ENCODE peak calls at places on chromosomes 1 and 21, in eight cellular contexts. B, X, E, G, U, Q, Y and O are unnamed samples.

GRCh38 chr1:9181990-9182783 is 52.4 kb upstream of the H6PD start:
- DNase-seq in B (no peak), X (peak; percentile 81), E (peak; percentile 75), G (peak; percentile 55), U (peak; percentile 66), Q (peak; percentile 65), Y (no peak), O (no peak)

GRCh38 chr21:33305344-33305671 is 19.5 kb upstream of the IFNAR1 start:
- DNase-seq in B (no peak), X (no peak), E (no peak), G (no peak), U (no peak), Q (no peak), Y (no peak), O (no peak)

GRCh38 chr1:41738475-41738874 is 180.2 kb downstream of the HIVEP3 start:
- DNase-seq in B (no peak), X (no peak), E (no peak), G (peak; percentile 84), U (no peak), Q (no peak), Y (no peak), O (no peak)

GRCh38 chr1:85553936-85554335 is 26.6 kb upstream of the CCN1 start:
- DNase-seq in B (no peak), X (no peak), E (no peak), G (no peak), U (no peak), Q (no peak), Y (no peak), O (no peak)

GRCh38 chr1:220809704-220810103 is 23.0 kb downstream of the MTARC1 start:
- DNase-seq in B (no peak), X (no peak), E (no peak), G (no peak), U (no peak), Q (no peak), Y (no peak), O (no peak)

GRCh38 chr1:41397943-41398342 is 36.7 kb downstream of the FOXO6 start:
- DNase-seq in B (no peak), X (no peak), E (no peak), G (no peak), U (no peak), Q (no peak), Y (no peak), O (no peak)

GRCh38 chr1:227785812-227786608 is 29.5 kb upstream of the PRSS38 start:
- DNase-seq in B (no peak), X (no peak), E (no peak), G (no peak), U (no peak), Q (peak; percentile 46), Y (no peak), O (peak; percentile 64)

GRCh38 chr1:181551249-181551648 is 67.9 kb downstream of the CACNA1E start:
- DNase-seq in B (peak; percentile 16), X (no peak), E (no peak), G (no peak), U (peak; percentile 79), Q (no peak), Y (no peak), O (no peak)

GRCh38 chr1:45836451-45836850 is 33.0 kb downstream of the MAST2 start:
- DNase-seq in B (no peak), X (no peak), E (no peak), G (no peak), U (no peak), Q (no peak), Y (no peak), O (no peak)

GRCh38 chr1:41574842-41575241 is 90.4 kb upstream of the EDN2 start:
- DNase-seq in B (no peak), X (peak; percentile 9), E (no peak), G (no peak), U (no peak), Q (peak; percentile 30), Y (no peak), O (no peak)

GRCh38 chr1:226002667-226003501 is 3.7 kb upstream of the SDE2 start:
- DNase-seq in B (peak; percentile 87), X (peak; percentile 59), E (no peak), G (peak; percentile 79), U (peak; percentile 91), Q (peak; percentile 92), Y (peak; percentile 31), O (no peak)

DNA sequence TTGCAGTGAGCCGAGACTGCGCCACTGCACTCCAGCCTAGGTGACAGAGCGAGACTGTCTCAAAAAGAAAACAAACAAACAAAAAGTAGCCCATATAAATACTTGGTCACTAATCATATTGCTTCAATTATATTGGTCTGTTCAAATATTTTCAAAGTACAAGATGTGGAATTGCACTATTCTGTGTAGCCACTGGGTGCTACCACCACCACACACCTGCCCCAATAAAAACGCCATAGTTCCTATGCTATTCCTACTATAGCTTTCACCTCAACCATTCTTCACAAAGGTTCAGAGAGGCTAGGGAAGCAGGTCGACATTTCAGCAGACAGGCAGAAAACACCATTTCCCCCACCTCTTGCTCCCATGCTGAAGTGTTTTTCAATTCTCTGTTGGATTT is 16.7 kb downstream of the NDC1 start:
- DNase-seq in B (no peak), X (no peak), E (no peak), G (no peak), U (no peak), Q (no peak), Y (no peak), O (no peak)
- TF ChIP-seq CTCF in B (no peak), X (peak; percentile 3), E (no peak), G (peak; percentile 21), U (no peak), Q (no peak), Y (peak; percentile 57), O (no peak)

DNA sequence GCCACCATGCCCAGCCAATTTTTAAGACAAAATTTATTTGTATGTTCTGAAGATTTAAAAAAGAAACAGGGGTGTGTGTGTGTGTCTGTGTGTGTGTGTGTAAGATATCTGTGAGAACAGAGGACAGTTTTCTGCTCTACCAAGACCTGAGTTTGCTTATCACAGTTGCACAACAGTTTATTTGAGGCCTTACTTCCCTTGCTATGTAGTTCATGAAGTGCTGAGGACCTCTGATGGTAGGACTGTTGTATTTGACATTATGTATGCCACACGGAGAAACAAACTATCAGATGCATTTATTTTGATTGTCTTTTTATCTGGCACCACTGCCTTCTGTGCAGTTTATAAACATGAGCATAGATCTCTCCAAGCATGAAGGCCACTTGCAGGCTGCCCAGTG is 355.2 kb downstream of the PBX1 start:
- DNase-seq in B (no peak), X (no peak), E (no peak), G (peak; percentile 87), U (no peak), Q (no peak), Y (peak; percentile 47), O (no peak)
- TF ChIP-seq CTCF in B (no peak), X (no peak), E (no peak), G (peak; percentile 67), U (no peak), Q (no peak), Y (peak; percentile 48), O (peak; percentile 27)

GRCh38 chr1:11858158-11858557 is 587 bp downstream of the NPPB start:
- DNase-seq in B (no peak), X (no peak), E (no peak), G (no peak), U (no peak), Q (no peak), Y (no peak), O (no peak)

GRCh38 chr1:11858613-11858967 is at the start of gene NPPB:
- DNase-seq in B (no peak), X (no peak), E (no peak), G (no peak), U (no peak), Q (no peak), Y (no peak), O (no peak)

GRCh38 chr1:11855430-11855829 is 3.3 kb downstream of the NPPB start:
- DNase-seq in B (no peak), X (no peak), E (no peak), G (no peak), U (no peak), Q (no peak), Y (no peak), O (no peak)

GRCh38 chr1:11857164-11857853 is 1.4 kb downstream of the NPPB start:
- DNase-seq in B (no peak), X (no peak), E (no peak), G (no peak), U (no peak), Q (no peak), Y (no peak), O (no peak)

DNA sequence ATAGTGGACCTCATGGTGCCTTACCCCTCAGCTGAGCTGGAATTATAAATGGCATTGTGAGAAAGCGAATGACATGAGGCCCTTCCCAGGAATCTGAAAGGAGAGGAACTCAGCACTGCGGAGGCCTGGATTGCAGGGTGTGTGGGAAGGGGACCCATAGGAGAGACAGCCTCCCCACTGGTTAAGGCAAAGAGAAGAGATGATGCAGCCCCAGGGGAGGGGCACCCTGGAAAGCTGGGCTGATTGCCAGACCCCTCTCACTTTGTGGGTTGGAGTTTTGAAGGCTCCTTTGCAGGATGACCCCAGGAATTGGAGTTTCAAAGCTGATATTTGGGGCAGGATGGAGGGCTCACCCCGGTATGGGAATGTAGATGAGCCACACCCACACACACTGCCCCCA is 2.0 kb downstream of the NPPB start:
- DNase-seq in B (no peak), X (no peak), E (no peak), G (no peak), U (no peak), Q (no peak), Y (no peak), O (no peak)
- TF ChIP-seq CTCF in B (no peak), X (no peak), E (no peak), G (no peak), U (no peak), Q (no peak), Y (no peak), O (no peak)

GRCh38 chr1:89931950-89932349 is 63.0 kb upstream of the ZNF326 start:
- DNase-seq in B (no peak), X (no peak), E (no peak), G (no peak), U (no peak), Q (no peak), Y (no peak), O (no peak)

GRCh38 chr1:89928506-89928905 is 66.4 kb upstream of the ZNF326 start:
- DNase-seq in B (no peak), X (no peak), E (no peak), G (no peak), U (no peak), Q (no peak), Y (no peak), O (no peak)

GRCh38 chr1:89932598-89933364 is 62.1 kb upstream of the ZNF326 start:
- DNase-seq in B (no peak), X (no peak), E (no peak), G (no peak), U (no peak), Q (no peak), Y (no peak), O (no peak)

GRCh38 chr1:89929467-89930063 is 65.3 kb upstream of the ZNF326 start:
- DNase-seq in B (no peak), X (no peak), E (no peak), G (no peak), U (no peak), Q (no peak), Y (no peak), O (no peak)

DNA sequence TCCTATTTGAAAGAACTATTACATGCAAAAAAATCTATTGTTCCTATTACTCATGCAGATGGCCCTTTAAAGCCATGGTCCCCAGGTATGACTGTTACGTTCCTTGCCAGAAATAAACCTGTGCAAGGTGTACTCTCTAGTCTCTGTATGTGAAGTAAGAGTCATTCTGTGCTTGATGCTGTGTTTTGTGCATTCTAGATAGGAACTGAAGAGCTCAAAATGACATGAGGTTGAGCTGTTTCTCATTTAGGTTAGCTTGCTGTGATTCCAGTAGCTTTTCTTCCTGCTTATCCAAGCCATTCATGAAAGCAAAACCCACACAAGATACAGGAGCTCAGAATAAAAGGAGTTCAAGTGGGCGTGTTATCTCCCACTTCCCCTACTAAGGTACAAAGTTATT is 64.3 kb upstream of the ZNF326 start:
- DNase-seq in B (no peak), X (no peak), E (no peak), G (no peak), U (no peak), Q (no peak), Y (no peak), O (no peak)
- TF ChIP-seq CTCF in B (no peak), X (no peak), E (no peak), G (no peak), U (no peak), Q (no peak), Y (no peak), O (no peak)